ENCODE peak calls at places on chromosomes 6 and 20, in ten cellular contexts. W, Y, F, E, Z, C, T, K, M and V are unnamed samples.

GRCh38 chr6:108598316-108598863 is 37.7 kb downstream of the FOXO3 start:
- DNase-seq in W (no peak), Y (no peak), F (no peak), E (no peak), Z (no peak), C (no peak), T (no peak), K (peak), M (peak), V (peak)

GRCh38 chr20:2879148-2879547 is 5.9 kb downstream of the PTPRA start:
- DNase-seq in W (no peak), Y (no peak), F (peak), E (no peak), Z (no peak), C (no peak), T (no peak), K (no peak), M (peak), V (peak)

GRCh38 chr20:47502271-47502730 is 614 bp downstream of the NCOA3 start:
- DNase-seq in W (peak), Y (peak), F (no peak), E (no peak), Z (no peak), C (no peak), T (peak), K (peak), M (peak), V (no peak)

GRCh38 chr20:26135325-26136110 is 438.9 kb upstream of the ZNF337 start:
- DNase-seq in W (no peak), Y (no peak), F (no peak), E (no peak), Z (no peak), C (no peak), T (no peak), K (no peak), M (no peak), V (no peak)

GRCh38 chr6:169907419-169908115 is 156.1 kb downstream of the ERMARD start:
- DNase-seq in W (no peak), Y (no peak), F (no peak), E (no peak), Z (no peak), C (no peak), T (no peak), K (no peak), M (no peak), V (no peak)

GRCh38 chr20:41617059-41617921 is 887 bp downstream of the CHD6 start:
- DNase-seq in W (peak), Y (peak), F (no peak), E (no peak), Z (no peak), C (peak), T (peak), K (peak), M (peak), V (peak)

GRCh38 chr6:93017213-93017612 is 402.1 kb downstream of the EPHA7 start:
- DNase-seq in W (no peak), Y (no peak), F (no peak), E (no peak), Z (no peak), C (no peak), T (peak), K (peak), M (peak), V (no peak)

GRCh38 chr20:4008877-4009276 is 6.5 kb downstream of the RNF24 start:
- DNase-seq in W (no peak), Y (no peak), F (no peak), E (no peak), Z (no peak), C (no peak), T (no peak), K (no peak), M (no peak), V (no peak)

GRCh38 chr20:59787186-59787890 is 146.1 kb downstream of the SYCP2 start:
- DNase-seq in W (no peak), Y (no peak), F (no peak), E (no peak), Z (peak), C (no peak), T (no peak), K (no peak), M (no peak), V (no peak)

GRCh38 chr20:56750430-56750829 is 121.3 kb downstream of the TFAP2C start:
- DNase-seq in W (no peak), Y (no peak), F (no peak), E (peak), Z (no peak), C (no peak), T (peak), K (no peak), M (no peak), V (no peak)

GRCh38 chr20:47453167-47453782 is 48.4 kb upstream of the NCOA3 start:
- DNase-seq in W (no peak), Y (peak), F (peak), E (peak), Z (no peak), C (no peak), T (no peak), K (peak), M (peak), V (peak)

GRCh38 chr6:114157848-114158247 is 185.0 kb downstream of the HS3ST5 start:
- DNase-seq in W (no peak), Y (no peak), F (no peak), E (no peak), Z (no peak), C (no peak), T (no peak), K (no peak), M (no peak), V (no peak)

GRCh38 chr20:47349365-47350180 is 6.9 kb downstream of the ZMYND8 start:
- DNase-seq in W (no peak), Y (no peak), F (no peak), E (no peak), Z (no peak), C (no peak), T (peak), K (no peak), M (no peak), V (peak)

GRCh38 chr6:44269921-44270525 is at the start of gene TMEM151B:
- DNase-seq in W (no peak), Y (no peak), F (no peak), E (no peak), Z (no peak), C (no peak), T (peak), K (no peak), M (no peak), V (no peak)

GRCh38 chr20:2421247-2421646 is 40.5 kb downstream of the TGM6 start:
- DNase-seq in W (no peak), Y (no peak), F (no peak), E (peak), Z (no peak), C (no peak), T (no peak), K (no peak), M (peak), V (no peak)

GRCh38 chr6:52620906-52621190 is 44.0 kb upstream of the TRAM2 start:
- DNase-seq in W (peak), Y (no peak), F (no peak), E (no peak), Z (no peak), C (no peak), T (no peak), K (no peak), M (no peak), V (peak)

DNA sequence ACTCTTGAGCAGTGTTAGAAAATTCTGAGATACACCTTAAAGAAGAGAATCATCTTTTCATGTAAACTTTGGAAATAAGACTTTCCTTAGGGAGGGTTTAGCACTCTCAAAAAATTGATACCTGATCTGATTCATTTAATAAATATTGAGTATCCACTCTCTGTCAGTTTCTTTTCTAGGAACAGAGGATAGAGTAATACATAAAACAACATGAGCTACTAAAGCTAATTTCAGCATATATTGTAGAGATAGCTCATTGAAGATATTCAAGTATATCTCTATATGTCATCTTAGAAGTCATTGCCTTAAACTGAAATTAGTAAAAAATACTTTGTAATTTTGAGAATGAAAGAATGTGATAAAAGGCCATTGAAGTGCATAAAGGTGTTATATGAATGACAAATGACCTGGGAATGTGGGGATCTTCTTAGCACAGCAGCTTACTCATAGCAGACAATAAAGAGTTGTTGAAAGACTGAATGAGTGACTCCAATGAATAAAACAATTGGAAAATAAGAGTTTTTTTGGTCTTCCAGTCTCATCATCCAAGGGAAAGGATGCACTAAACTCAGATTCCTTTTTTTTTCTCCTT is 29.2 kb downstream of the RHAG start:
- DNase-seq in W (no peak), Y (no peak), F (no peak), E (no peak), Z (no peak), C (no peak), T (peak), K (no peak), M (no peak), V (no peak)
- TF ChIP-seq CTCF in W (no peak), Y (peak), F (no peak), E (no peak), Z (no peak), C (no peak), T (no peak), K (no peak), M (no peak), V (no peak)

DNA sequence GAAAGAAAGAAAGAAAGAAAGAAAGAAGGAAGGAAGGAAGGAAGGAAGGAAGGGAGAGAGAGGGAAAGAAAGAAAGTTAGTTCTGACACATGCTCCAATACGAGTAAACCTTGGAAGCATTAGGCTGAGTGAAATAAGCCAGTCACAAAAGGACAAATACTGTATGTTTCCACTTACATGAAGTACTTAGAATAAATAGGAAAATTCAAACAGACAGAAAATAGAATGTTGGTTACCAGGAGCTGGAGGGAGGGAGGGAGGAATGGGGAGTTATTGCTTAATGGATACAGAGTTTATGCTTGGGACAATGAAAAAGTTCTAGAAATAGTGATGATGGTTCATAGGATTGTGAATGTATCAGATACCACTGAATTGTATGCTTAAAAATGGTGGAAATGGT is 75.2 kb upstream of the CDH4 start:
- DNase-seq in W (no peak), Y (no peak), F (no peak), E (no peak), Z (no peak), C (no peak), T (no peak), K (no peak), M (no peak), V (no peak)
- H3K4me3 ChIP-seq in W (no peak), Y (no peak), F (no peak), E (no peak), Z (no peak), C (no peak), T (no peak), K (no peak), M (no peak), V (no peak)

GRCh38 chr6:165891320-165891719 is 228.3 kb upstream of the PDE10A start:
- DNase-seq in W (no peak), Y (no peak), F (no peak), E (no peak), Z (no peak), C (no peak), T (peak), K (no peak), M (no peak), V (no peak)
- TF ChIP-seq CTCF in W (no peak), Y (no peak), F (no peak), E (no peak), Z (no peak), C (no peak), T (no peak), K (no peak), M (no peak), V (no peak)

GRCh38 chr20:63567382-63568169 is 6.5 kb downstream of the HELZ2 start:
- DNase-seq in W (no peak), Y (peak), F (no peak), E (no peak), Z (no peak), C (no peak), T (no peak), K (peak), M (peak), V (no peak)

GRCh38 chr20:63568170-63568981 is 5.7 kb downstream of the HELZ2 start:
- DNase-seq in W (no peak), Y (no peak), F (no peak), E (no peak), Z (no peak), C (no peak), T (no peak), K (peak), M (no peak), V (no peak)

GRCh38 chr20:63565699-63566335 is 8.2 kb downstream of the HELZ2 start:
- DNase-seq in W (no peak), Y (no peak), F (no peak), E (no peak), Z (no peak), C (no peak), T (no peak), K (no peak), M (no peak), V (no peak)

GRCh38 chr20:63566395-63567131 is 7.5 kb downstream of the HELZ2 start:
- DNase-seq in W (no peak), Y (no peak), F (no peak), E (no peak), Z (no peak), C (no peak), T (no peak), K (no peak), M (no peak), V (no peak)

GRCh38 chr20:63567132-63567381 is 7.0 kb downstream of the HELZ2 start:
- DNase-seq in W (no peak), Y (no peak), F (no peak), E (no peak), Z (no peak), C (no peak), T (no peak), K (peak), M (no peak), V (no peak)
- H3K4me3 ChIP-seq in W (no peak), Y (no peak), F (no peak), E (no peak), Z (no peak), C (no peak), T (no peak), K (no peak), M (no peak), V (no peak)

GRCh38 chr6:163180874-163181541 is 233.5 kb upstream of the QKI start:
- DNase-seq in W (peak), Y (peak), F (no peak), E (peak), Z (no peak), C (peak), T (peak), K (peak), M (peak), V (no peak)
- TF ChIP-seq CTCF in W (peak), Y (peak), F (no peak), E (peak), Z (peak), C (peak), T (peak), K (peak), M (peak), V (no peak)

GRCh38 chr6:28124971-28125353 is 553 bp downstream of the ZSCAN16 start:
- DNase-seq in W (no peak), Y (no peak), F (no peak), E (no peak), Z (no peak), C (no peak), T (no peak), K (no peak), M (no peak), V (no peak)
- H3K4me3 ChIP-seq in W (peak), Y (peak), F (peak), E (peak), Z (peak), C (peak), T (peak), K (peak), M (peak), V (peak)

GRCh38 chr6:144781836-144782235 is 496.7 kb downstream of the UTRN start:
- DNase-seq in W (no peak), Y (no peak), F (no peak), E (no peak), Z (no peak), C (no peak), T (no peak), K (no peak), M (no peak), V (no peak)
- TF ChIP-seq CTCF in W (no peak), Y (no peak), F (no peak), E (no peak), Z (no peak), C (no peak), T (no peak), K (no peak), M (no peak), V (no peak)

GRCh38 chr6:149053848-149054558 is 263.5 kb upstream of the TAB2 start:
- DNase-seq in W (no peak), Y (no peak), F (no peak), E (no peak), Z (no peak), C (no peak), T (no peak), K (no peak), M (no peak), V (no peak)
- H3K4me3 ChIP-seq in W (no peak), Y (no peak), F (no peak), E (no peak), Z (no peak), C (no peak), T (no peak), K (no peak), M (no peak), V (no peak)

GRCh38 chr20:50992336-50992732 is 30.6 kb downstream of the KCNG1 start:
- DNase-seq in W (no peak), Y (no peak), F (no peak), E (no peak), Z (no peak), C (no peak), T (peak), K (no peak), M (no peak), V (no peak)

GRCh38 chr20:50991076-50991475 is 31.8 kb downstream of the KCNG1 start:
- DNase-seq in W (no peak), Y (no peak), F (no peak), E (no peak), Z (no peak), C (no peak), T (no peak), K (no peak), M (no peak), V (no peak)

GRCh38 chr20:50992733-50993457 is 30.0 kb downstream of the KCNG1 start:
- DNase-seq in W (no peak), Y (peak), F (no peak), E (peak), Z (no peak), C (no peak), T (peak), K (peak), M (peak), V (no peak)

GRCh38 chr20:50982372-50982771 is 23.8 kb downstream of the MOCS3 start:
- DNase-seq in W (no peak), Y (peak), F (peak), E (no peak), Z (no peak), C (no peak), T (no peak), K (no peak), M (peak), V (peak)

GRCh38 chr20:50987493-50988210 is 29.0 kb downstream of the MOCS3 start:
- DNase-seq in W (peak), Y (peak), F (peak), E (peak), Z (no peak), C (peak), T (peak), K (peak), M (peak), V (peak)
- TF ChIP-seq CTCF in W (peak), Y (peak), F (peak), E (peak), Z (peak), C (peak), T (peak), K (peak), M (peak), V (peak)